ENCODE peak calls at places on chromosomes 13 and 19, in five cellular contexts. One of them, this sample, is unnamed.

GRCh38 chr19:35908977-35909683 is 1.0 kb upstream of the TYROBP start:
- DNase-seq in body of pancreas: peak
- DNase-seq in T-helper 2 cell: no peak
- DNase-seq in HFF-Myc: no peak
- DNase-seq in stimulated activated effector memory CD8-positive, alpha-beta T cell treated with anti-CD3 and anti-CD28 coated beads, Interleukin-12 subunit alpha, Interleukin-12 subunit beta, amount 100 ng/mL, for 72 hours: no peak
- DNase-seq in this sample: no peak

GRCh38 chr13:52405767-52406494 is at the start of gene THSD1:
- DNase-seq in stimulated activated effector memory CD8-positive, alpha-beta T cell treated with anti-CD3 and anti-CD28 coated beads, Interleukin-12 subunit alpha, Interleukin-12 subunit beta, amount 100 ng/mL, for 72 hours: no peak
- DNase-seq in T-helper 2 cell: no peak
- DNase-seq in HFF-Myc: peak
- DNase-seq in body of pancreas: peak
- DNase-seq in this sample: peak

GRCh38 chr19:18009412-18010066 is 1.6 kb downstream of the ARRDC2 start:
- DNase-seq in stimulated activated effector memory CD8-positive, alpha-beta T cell treated with anti-CD3 and anti-CD28 coated beads, Interleukin-12 subunit alpha, Interleukin-12 subunit beta, amount 100 ng/mL, for 72 hours: no peak
- DNase-seq in body of pancreas: no peak
- DNase-seq in T-helper 2 cell: no peak
- DNase-seq in HFF-Myc: no peak
- DNase-seq in this sample: no peak

GRCh38 chr19:1213391-1214286 is 8.1 kb downstream of the STK11 start:
- DNase-seq in body of pancreas: peak
- DNase-seq in HFF-Myc: peak
- DNase-seq in T-helper 2 cell: peak
- DNase-seq in stimulated activated effector memory CD8-positive, alpha-beta T cell treated with anti-CD3 and anti-CD28 coated beads, Interleukin-12 subunit alpha, Interleukin-12 subunit beta, amount 100 ng/mL, for 72 hours: no peak
- DNase-seq in this sample: no peak

GRCh38 chr13:41007359-41008118 is 11.6 kb downstream of the ELF1 start:
- DNase-seq in body of pancreas: no peak
- DNase-seq in stimulated activated effector memory CD8-positive, alpha-beta T cell treated with anti-CD3 and anti-CD28 coated beads, Interleukin-12 subunit alpha, Interleukin-12 subunit beta, amount 100 ng/mL, for 72 hours: no peak
- DNase-seq in HFF-Myc: no peak
- DNase-seq in T-helper 2 cell: no peak
- DNase-seq in this sample: no peak

GRCh38 chr19:409006-409514 is at the start of gene C2CD4C:
- DNase-seq in body of pancreas: peak
- DNase-seq in stimulated activated effector memory CD8-positive, alpha-beta T cell treated with anti-CD3 and anti-CD28 coated beads, Interleukin-12 subunit alpha, Interleukin-12 subunit beta, amount 100 ng/mL, for 72 hours: no peak
- DNase-seq in HFF-Myc: no peak
- DNase-seq in T-helper 2 cell: no peak
- DNase-seq in this sample: no peak

GRCh38 chr19:40150170-40150569 is 41.1 kb upstream of the MAP3K10 start:
- DNase-seq in T-helper 2 cell: no peak
- DNase-seq in HFF-Myc: no peak
- DNase-seq in stimulated activated effector memory CD8-positive, alpha-beta T cell treated with anti-CD3 and anti-CD28 coated beads, Interleukin-12 subunit alpha, Interleukin-12 subunit beta, amount 100 ng/mL, for 72 hours: no peak
- DNase-seq in body of pancreas: no peak
- DNase-seq in this sample: no peak

GRCh38 chr13:78599911-78600310 is 3.4 kb downstream of the POU4F1 start:
- DNase-seq in stimulated activated effector memory CD8-positive, alpha-beta T cell treated with anti-CD3 and anti-CD28 coated beads, Interleukin-12 subunit alpha, Interleukin-12 subunit beta, amount 100 ng/mL, for 72 hours: no peak
- DNase-seq in T-helper 2 cell: no peak
- DNase-seq in HFF-Myc: no peak
- DNase-seq in body of pancreas: no peak
- DNase-seq in this sample: no peak

GRCh38 chr13:99686157-99686572 is 184.9 kb downstream of the TM9SF2 start:
- DNase-seq in HFF-Myc: no peak
- DNase-seq in T-helper 2 cell: no peak
- DNase-seq in stimulated activated effector memory CD8-positive, alpha-beta T cell treated with anti-CD3 and anti-CD28 coated beads, Interleukin-12 subunit alpha, Interleukin-12 subunit beta, amount 100 ng/mL, for 72 hours: no peak
- DNase-seq in body of pancreas: peak
- DNase-seq in this sample: no peak

GRCh38 chr19:37472165-37472564 is 3.0 kb downstream of the ZNF570 start:
- DNase-seq in stimulated activated effector memory CD8-positive, alpha-beta T cell treated with anti-CD3 and anti-CD28 coated beads, Interleukin-12 subunit alpha, Interleukin-12 subunit beta, amount 100 ng/mL, for 72 hours: no peak
- DNase-seq in body of pancreas: no peak
- DNase-seq in T-helper 2 cell: no peak
- DNase-seq in HFF-Myc: no peak
- DNase-seq in this sample: no peak

GRCh38 chr13:21885714-21886224 is 214.9 kb downstream of the FGF9 start:
- DNase-seq in HFF-Myc: no peak
- DNase-seq in T-helper 2 cell: no peak
- DNase-seq in body of pancreas: no peak
- DNase-seq in stimulated activated effector memory CD8-positive, alpha-beta T cell treated with anti-CD3 and anti-CD28 coated beads, Interleukin-12 subunit alpha, Interleukin-12 subunit beta, amount 100 ng/mL, for 72 hours: no peak
- DNase-seq in this sample: no peak

GRCh38 chr13:23889598-23890224 is 511 bp upstream of the MIPEP start:
- DNase-seq in body of pancreas: no peak
- DNase-seq in HFF-Myc: no peak
- DNase-seq in stimulated activated effector memory CD8-positive, alpha-beta T cell treated with anti-CD3 and anti-CD28 coated beads, Interleukin-12 subunit alpha, Interleukin-12 subunit beta, amount 100 ng/mL, for 72 hours: no peak
- DNase-seq in T-helper 2 cell: no peak
- DNase-seq in this sample: no peak

GRCh38 chr19:16588089-16588823 is 16.0 kb upstream of the SLC35E1 start:
- DNase-seq in HFF-Myc: no peak
- DNase-seq in stimulated activated effector memory CD8-positive, alpha-beta T cell treated with anti-CD3 and anti-CD28 coated beads, Interleukin-12 subunit alpha, Interleukin-12 subunit beta, amount 100 ng/mL, for 72 hours: no peak
- DNase-seq in body of pancreas: peak
- DNase-seq in T-helper 2 cell: peak
- DNase-seq in this sample: no peak

GRCh38 chr19:13077233-13077632 is 25.4 kb downstream of the LYL1 start:
- DNase-seq in T-helper 2 cell: no peak
- DNase-seq in body of pancreas: no peak
- DNase-seq in stimulated activated effector memory CD8-positive, alpha-beta T cell treated with anti-CD3 and anti-CD28 coated beads, Interleukin-12 subunit alpha, Interleukin-12 subunit beta, amount 100 ng/mL, for 72 hours: no peak
- DNase-seq in HFF-Myc: no peak
- DNase-seq in this sample: no peak

GRCh38 chr19:17183271-17183757 is 31.8 kb upstream of the USE1 start:
- DNase-seq in T-helper 2 cell: no peak
- DNase-seq in stimulated activated effector memory CD8-positive, alpha-beta T cell treated with anti-CD3 and anti-CD28 coated beads, Interleukin-12 subunit alpha, Interleukin-12 subunit beta, amount 100 ng/mL, for 72 hours: peak
- DNase-seq in body of pancreas: no peak
- DNase-seq in HFF-Myc: no peak
- DNase-seq in this sample: no peak

GRCh38 chr19:58429745-58430144 is 10.2 kb downstream of the ZNF132 start:
- DNase-seq in stimulated activated effector memory CD8-positive, alpha-beta T cell treated with anti-CD3 and anti-CD28 coated beads, Interleukin-12 subunit alpha, Interleukin-12 subunit beta, amount 100 ng/mL, for 72 hours: no peak
- DNase-seq in HFF-Myc: no peak
- DNase-seq in body of pancreas: no peak
- DNase-seq in T-helper 2 cell: no peak
- DNase-seq in this sample: no peak

GRCh38 chr19:35513231-35513974 is at the start of gene DMKN:
- DNase-seq in stimulated activated effector memory CD8-positive, alpha-beta T cell treated with anti-CD3 and anti-CD28 coated beads, Interleukin-12 subunit alpha, Interleukin-12 subunit beta, amount 100 ng/mL, for 72 hours: no peak
- DNase-seq in HFF-Myc: no peak
- DNase-seq in T-helper 2 cell: no peak
- DNase-seq in body of pancreas: no peak
- DNase-seq in this sample: no peak

GRCh38 chr13:98938801-98939200 is 39.1 kb downstream of the DOCK9 start:
- DNase-seq in T-helper 2 cell: no peak
- DNase-seq in body of pancreas: no peak
- DNase-seq in stimulated activated effector memory CD8-positive, alpha-beta T cell treated with anti-CD3 and anti-CD28 coated beads, Interleukin-12 subunit alpha, Interleukin-12 subunit beta, amount 100 ng/mL, for 72 hours: no peak
- DNase-seq in HFF-Myc: no peak
- DNase-seq in this sample: no peak

GRCh38 chr13:98809345-98809777 is 56.9 kb upstream of the SLC15A1 start:
- DNase-seq in HFF-Myc: no peak
- DNase-seq in T-helper 2 cell: no peak
- DNase-seq in body of pancreas: peak
- DNase-seq in stimulated activated effector memory CD8-positive, alpha-beta T cell treated with anti-CD3 and anti-CD28 coated beads, Interleukin-12 subunit alpha, Interleukin-12 subunit beta, amount 100 ng/mL, for 72 hours: no peak
- DNase-seq in this sample: no peak